ENCODE peak calls at places on chromosomes 12 and 14, in four cellular contexts. N is BE2C; D is activated T-cell treated with anti-CD3 and anti-CD28 coated beads, Interleukin-2, amount 50 U/mL, for 48 hours; M is cardiac fibroblast. P is an unnamed sample.
A peak's percentile ranks its signal among the peaks of the same experiment; 100 is the strongest.

GRCh38 chr14:24032727-24033418 is 18.9 kb upstream of the CARMIL3 start:
- DNase-seq in N (no peak), D (no peak), M (peak; percentile 94), P (no peak)

GRCh38 chr14:33499687-33500086 is 451.2 kb downstream of the EGLN3 start:
- DNase-seq in N (no peak), D (no peak), M (peak; percentile 30), P (no peak)

GRCh38 chr12:34396006-34396860 is 373.9 kb downstream of the ALG10 start:
- DNase-seq in N (peak; percentile 2), D (peak; percentile 9), M (no peak), P (peak; percentile 1)

GRCh38 chr12:75553865-75554555 is 42.6 kb upstream of the KRR1 start:
- DNase-seq in N (no peak), D (no peak), M (no peak), P (no peak)

GRCh38 chr14:69996197-69996596 is 117.0 kb downstream of the SMOC1 start:
- DNase-seq in N (no peak), D (no peak), M (peak; percentile 67), P (no peak)

GRCh38 chr12:63889236-63889635 is 44.7 kb downstream of the SRGAP1 start:
- DNase-seq in N (no peak), D (no peak), M (peak; percentile 79), P (no peak)

GRCh38 chr14:95885278-95885677 is 8.6 kb downstream of the TUNAR start:
- DNase-seq in N (no peak), D (no peak), M (no peak), P (no peak)

GRCh38 chr14:85554106-85554505 is 24.2 kb downstream of the FLRT2 start:
- DNase-seq in N (no peak), D (no peak), M (no peak), P (no peak)

GRCh38 chr14:90500665-90501370 is 104.0 kb downstream of the CALM1 start:
- DNase-seq in N (no peak), D (no peak), M (no peak), P (no peak)

GRCh38 chr14:40618225-40618898 is 988.3 kb upstream of the LRFN5 start:
- DNase-seq in N (no peak), D (no peak), M (no peak), P (no peak)

GRCh38 chr12:123034022-123034541 is 53.6 kb downstream of the ARL6IP4 start:
- DNase-seq in N (no peak), D (peak; percentile 32), M (no peak), P (no peak)

GRCh38 chr14:72605921-72606220 is 288.0 kb downstream of the DPF3 start:
- DNase-seq in N (no peak), D (no peak), M (no peak), P (no peak)

GRCh38 chr12:4579305-4580097 is 17.5 kb downstream of the DYRK4 start:
- DNase-seq in N (peak; percentile 29), D (no peak), M (peak; percentile 46), P (peak; percentile 54)

GRCh38 chr12:27285395-27285794 is 41.3 kb downstream of the STK38L start:
- DNase-seq in N (no peak), D (no peak), M (peak; percentile 72), P (no peak)

GRCh38 chr12:76255281-76255680 is 92.9 kb downstream of the BBS10 start:
- DNase-seq in N (no peak), D (no peak), M (no peak), P (no peak)

GRCh38 chr12:26195641-26196423 is 459 bp downstream of the SSPN start:
- DNase-seq in N (peak; percentile 34), D (peak; percentile 22), M (peak; percentile 54), P (peak; percentile 27)

GRCh38 chr14:69699743-69700309 is 67.1 kb upstream of the SRSF5 start:
- DNase-seq in N (no peak), D (no peak), M (no peak), P (no peak)

GRCh38 chr12:68793975-68794652 is 13.9 kb upstream of the MDM2 start:
- DNase-seq in N (no peak), D (no peak), M (no peak), P (no peak)

GRCh38 chr12:67540920-67541624 is 107.5 kb upstream of the DYRK2 start:
- DNase-seq in N (no peak), D (no peak), M (peak; percentile 23), P (no peak)

GRCh38 chr12:124938606-124939427 is 24.4 kb upstream of the UBC start:
- DNase-seq in N (peak; percentile 77), D (peak; percentile 71), M (peak; percentile 95), P (peak; percentile 83)

GRCh38 chr12:41140117-41140516 is 48.0 kb upstream of the PDZRN4 start:
- DNase-seq in N (no peak), D (no peak), M (peak; percentile 4), P (no peak)

GRCh38 chr12:62192486-62193250 is 67.5 kb upstream of the USP15 start:
- DNase-seq in N (peak; percentile 57), D (peak; percentile 64), M (peak; percentile 88), P (peak; percentile 77)

GRCh38 chr14:100762901-100763300 is 36.2 kb downstream of the DLK1 start:
- DNase-seq in N (no peak), D (no peak), M (no peak), P (no peak)

GRCh38 chr12:106304001-106304421 is 1.5 kb downstream of the TCP11L2 start:
- DNase-seq in N (no peak), D (peak; percentile 25), M (no peak), P (no peak)

GRCh38 chr12:117518594-117519270 is 157.3 kb upstream of the NOS1 start:
- DNase-seq in N (no peak), D (no peak), M (no peak), P (no peak)

GRCh38 chr12:108747563-108747962 is 16.2 kb upstream of the CORO1C start:
- DNase-seq in N (no peak), D (no peak), M (no peak), P (no peak)

GRCh38 chr14:32826404-32827082 is 112.1 kb upstream of the NPAS3 start:
- DNase-seq in N (peak; percentile 20), D (no peak), M (peak; percentile 60), P (peak; percentile 12)